ENCODE peak calls at places on chromosome 21, in ten cellular contexts. J is GM06990, B is neural crest cell, L is AG09319, O is glutamatergic neuron, K is HS-5, Z is NB4, U is fibroblast of pulmonary artery, D is GM13977, P is H9. H is an unnamed sample.

GRCh38 chr21:43667191-43667904 is 8.0 kb downstream of the RRP1B start:
- DNase-seq in O (no peak), U (peak), D (peak), L (no peak), J (no peak), P (no peak), B (no peak), Z (peak), K (peak), H (no peak)

GRCh38 chr21:29639366-29640232 is 300.2 kb downstream of the GRIK1 start:
- DNase-seq in B (no peak), Z (no peak), K (no peak), O (no peak), P (no peak), L (no peak), D (no peak), J (peak), U (no peak), H (peak)

GRCh38 chr21:14862794-14863720 is 201.7 kb downstream of the NRIP1 start:
- DNase-seq in O (no peak), B (no peak), P (no peak), J (no peak), D (no peak), K (no peak), Z (no peak), L (no peak), U (peak), H (peak)

GRCh38 chr21:43928726-43929125 is 63.7 kb downstream of the AGPAT3 start:
- DNase-seq in B (no peak), U (no peak), Z (no peak), K (no peak), J (no peak), O (no peak), P (no peak), L (no peak), D (no peak), H (no peak)

GRCh38 chr21:29654203-29654602 is 285.6 kb downstream of the GRIK1 start:
- DNase-seq in Z (no peak), K (no peak), P (no peak), U (no peak), O (no peak), L (no peak), J (no peak), D (no peak), B (no peak), H (peak)

GRCh38 chr21:44463716-44464115 is 8.4 kb downstream of the LRRC3 start:
- DNase-seq in Z (no peak), L (no peak), J (no peak), O (no peak), P (no peak), B (no peak), K (no peak), U (peak), D (no peak), H (no peak)

GRCh38 chr21:45959182-45959581 is 22.4 kb upstream of the COL6A1 start:
- DNase-seq in K (no peak), D (no peak), O (no peak), L (no peak), B (no peak), J (no peak), P (no peak), Z (no peak), U (no peak), H (no peak)

GRCh38 chr21:14741237-14741636 is 195.1 kb upstream of the SAMSN1 start:
- DNase-seq in L (no peak), O (no peak), B (no peak), D (no peak), P (no peak), U (no peak), J (no peak), K (no peak), Z (no peak), H (no peak)

H was measured in OCI-M1.